ENCODE peak calls at places on chromosome 4, in six cellular contexts. One of them, this sample, is unnamed.

GRCh38 chr4:14994242-14994641 is 8.0 kb upstream of the CPEB2 start:
- DNase-seq in activated naive CD4-positive, alpha-beta T cell treated with anti-CD3 and anti-CD28 coated beads for 36 hours: peak; percentile 28
- DNase-seq in stimulated activated CD4-positive, alpha-beta T cell treated with anti-CD3 and anti-CD28 coated beads, Interleukin-4, amount 100 ng/mL, for 4 hours: no peak
- DNase-seq in Caki2: no peak
- DNase-seq in NCI-H1105 treated with DMSO at 0.1 percent for 48 hours: no peak
- DNase-seq in AG09309: no peak
- DNase-seq in this sample: no peak

GRCh38 chr4:1295405-1296055 is 5.8 kb downstream of the MAEA start:
- DNase-seq in activated naive CD4-positive, alpha-beta T cell treated with anti-CD3 and anti-CD28 coated beads for 36 hours: no peak
- DNase-seq in stimulated activated CD4-positive, alpha-beta T cell treated with anti-CD3 and anti-CD28 coated beads, Interleukin-4, amount 100 ng/mL, for 4 hours: no peak
- DNase-seq in Caki2: no peak
- DNase-seq in NCI-H1105 treated with DMSO at 0.1 percent for 48 hours: no peak
- DNase-seq in AG09309: no peak
- DNase-seq in this sample: no peak

GRCh38 chr4:94455081-94455480 is 3.3 kb downstream of the PDLIM5 start:
- DNase-seq in activated naive CD4-positive, alpha-beta T cell treated with anti-CD3 and anti-CD28 coated beads for 36 hours: no peak
- DNase-seq in stimulated activated CD4-positive, alpha-beta T cell treated with anti-CD3 and anti-CD28 coated beads, Interleukin-4, amount 100 ng/mL, for 4 hours: no peak
- DNase-seq in Caki2: peak; percentile 30
- DNase-seq in NCI-H1105 treated with DMSO at 0.1 percent for 48 hours: no peak
- DNase-seq in AG09309: peak; percentile 63
- DNase-seq in this sample: no peak

GRCh38 chr4:37988670-37989069 is 28.5 kb downstream of the PTTG2 start:
- DNase-seq in activated naive CD4-positive, alpha-beta T cell treated with anti-CD3 and anti-CD28 coated beads for 36 hours: no peak
- DNase-seq in stimulated activated CD4-positive, alpha-beta T cell treated with anti-CD3 and anti-CD28 coated beads, Interleukin-4, amount 100 ng/mL, for 4 hours: no peak
- DNase-seq in Caki2: no peak
- DNase-seq in NCI-H1105 treated with DMSO at 0.1 percent for 48 hours: no peak
- DNase-seq in AG09309: no peak
- DNase-seq in this sample: peak; percentile 24

GRCh38 chr4:10094841-10095240 is 21.8 kb downstream of the WDR1 start:
- DNase-seq in activated naive CD4-positive, alpha-beta T cell treated with anti-CD3 and anti-CD28 coated beads for 36 hours: no peak
- DNase-seq in stimulated activated CD4-positive, alpha-beta T cell treated with anti-CD3 and anti-CD28 coated beads, Interleukin-4, amount 100 ng/mL, for 4 hours: no peak
- DNase-seq in Caki2: no peak
- DNase-seq in NCI-H1105 treated with DMSO at 0.1 percent for 48 hours: no peak
- DNase-seq in AG09309: no peak
- DNase-seq in this sample: no peak

GRCh38 chr4:1021386-1022050 is 10.1 kb downstream of the FGFRL1 start:
- DNase-seq in activated naive CD4-positive, alpha-beta T cell treated with anti-CD3 and anti-CD28 coated beads for 36 hours: no peak
- DNase-seq in stimulated activated CD4-positive, alpha-beta T cell treated with anti-CD3 and anti-CD28 coated beads, Interleukin-4, amount 100 ng/mL, for 4 hours: no peak
- DNase-seq in Caki2: no peak
- DNase-seq in NCI-H1105 treated with DMSO at 0.1 percent for 48 hours: no peak
- DNase-seq in AG09309: no peak
- DNase-seq in this sample: no peak

GRCh38 chr4:16764622-16765021 is 133.8 kb downstream of the LDB2 start:
- DNase-seq in activated naive CD4-positive, alpha-beta T cell treated with anti-CD3 and anti-CD28 coated beads for 36 hours: no peak
- DNase-seq in stimulated activated CD4-positive, alpha-beta T cell treated with anti-CD3 and anti-CD28 coated beads, Interleukin-4, amount 100 ng/mL, for 4 hours: no peak
- DNase-seq in Caki2: no peak
- DNase-seq in NCI-H1105 treated with DMSO at 0.1 percent for 48 hours: no peak
- DNase-seq in AG09309: no peak
- DNase-seq in this sample: no peak

GRCh38 chr4:105709081-105709450 is 482 bp downstream of the GSTCD start:
- DNase-seq in activated naive CD4-positive, alpha-beta T cell treated with anti-CD3 and anti-CD28 coated beads for 36 hours: peak; percentile 14
- DNase-seq in stimulated activated CD4-positive, alpha-beta T cell treated with anti-CD3 and anti-CD28 coated beads, Interleukin-4, amount 100 ng/mL, for 4 hours: no peak
- DNase-seq in Caki2: no peak
- DNase-seq in NCI-H1105 treated with DMSO at 0.1 percent for 48 hours: no peak
- DNase-seq in AG09309: no peak
- DNase-seq in this sample: peak; percentile 19

GRCh38 chr4:133775881-133776280 is 425.7 kb downstream of the PABPC4L start:
- DNase-seq in activated naive CD4-positive, alpha-beta T cell treated with anti-CD3 and anti-CD28 coated beads for 36 hours: no peak
- DNase-seq in stimulated activated CD4-positive, alpha-beta T cell treated with anti-CD3 and anti-CD28 coated beads, Interleukin-4, amount 100 ng/mL, for 4 hours: no peak
- DNase-seq in Caki2: no peak
- DNase-seq in NCI-H1105 treated with DMSO at 0.1 percent for 48 hours: no peak
- DNase-seq in AG09309: no peak
- DNase-seq in this sample: no peak

GRCh38 chr4:147732516-147733193 is 767 bp downstream of the ARHGAP10 start:
- DNase-seq in activated naive CD4-positive, alpha-beta T cell treated with anti-CD3 and anti-CD28 coated beads for 36 hours: peak; percentile 14
- DNase-seq in stimulated activated CD4-positive, alpha-beta T cell treated with anti-CD3 and anti-CD28 coated beads, Interleukin-4, amount 100 ng/mL, for 4 hours: no peak
- DNase-seq in Caki2: no peak
- DNase-seq in NCI-H1105 treated with DMSO at 0.1 percent for 48 hours: peak; percentile 11
- DNase-seq in AG09309: no peak
- DNase-seq in this sample: peak; percentile 42

GRCh38 chr4:137124278-137124932 is 407.9 kb downstream of the PCDH18 start:
- DNase-seq in activated naive CD4-positive, alpha-beta T cell treated with anti-CD3 and anti-CD28 coated beads for 36 hours: no peak
- DNase-seq in stimulated activated CD4-positive, alpha-beta T cell treated with anti-CD3 and anti-CD28 coated beads, Interleukin-4, amount 100 ng/mL, for 4 hours: no peak
- DNase-seq in Caki2: peak; percentile 48
- DNase-seq in NCI-H1105 treated with DMSO at 0.1 percent for 48 hours: peak; percentile 43
- DNase-seq in AG09309: peak; percentile 60
- DNase-seq in this sample: peak; percentile 67

GRCh38 chr4:119715490-119716445 is 87.2 kb upstream of the PDE5A start:
- DNase-seq in activated naive CD4-positive, alpha-beta T cell treated with anti-CD3 and anti-CD28 coated beads for 36 hours: no peak
- DNase-seq in stimulated activated CD4-positive, alpha-beta T cell treated with anti-CD3 and anti-CD28 coated beads, Interleukin-4, amount 100 ng/mL, for 4 hours: no peak
- DNase-seq in Caki2: no peak
- DNase-seq in NCI-H1105 treated with DMSO at 0.1 percent for 48 hours: no peak
- DNase-seq in AG09309: no peak
- DNase-seq in this sample: no peak

GRCh38 chr4:23084559-23085248 is 392.0 kb downstream of the GBA3 start:
- DNase-seq in activated naive CD4-positive, alpha-beta T cell treated with anti-CD3 and anti-CD28 coated beads for 36 hours: no peak
- DNase-seq in stimulated activated CD4-positive, alpha-beta T cell treated with anti-CD3 and anti-CD28 coated beads, Interleukin-4, amount 100 ng/mL, for 4 hours: no peak
- DNase-seq in Caki2: peak; percentile 90
- DNase-seq in NCI-H1105 treated with DMSO at 0.1 percent for 48 hours: no peak
- DNase-seq in AG09309: no peak
- DNase-seq in this sample: no peak

GRCh38 chr4:38935391-38936073 is 67.9 kb downstream of the FAM114A1 start:
- DNase-seq in activated naive CD4-positive, alpha-beta T cell treated with anti-CD3 and anti-CD28 coated beads for 36 hours: no peak
- DNase-seq in stimulated activated CD4-positive, alpha-beta T cell treated with anti-CD3 and anti-CD28 coated beads, Interleukin-4, amount 100 ng/mL, for 4 hours: no peak
- DNase-seq in Caki2: no peak
- DNase-seq in NCI-H1105 treated with DMSO at 0.1 percent for 48 hours: no peak
- DNase-seq in AG09309: peak; percentile 32
- DNase-seq in this sample: no peak

GRCh38 chr4:53055716-53056413 is 193.7 kb downstream of the RASL11B start:
- DNase-seq in activated naive CD4-positive, alpha-beta T cell treated with anti-CD3 and anti-CD28 coated beads for 36 hours: no peak
- DNase-seq in stimulated activated CD4-positive, alpha-beta T cell treated with anti-CD3 and anti-CD28 coated beads, Interleukin-4, amount 100 ng/mL, for 4 hours: no peak
- DNase-seq in Caki2: no peak
- DNase-seq in NCI-H1105 treated with DMSO at 0.1 percent for 48 hours: no peak
- DNase-seq in AG09309: no peak
- DNase-seq in this sample: no peak

GRCh38 chr4:114087596-114088230 is 108.3 kb upstream of the ARSJ start:
- DNase-seq in activated naive CD4-positive, alpha-beta T cell treated with anti-CD3 and anti-CD28 coated beads for 36 hours: no peak
- DNase-seq in stimulated activated CD4-positive, alpha-beta T cell treated with anti-CD3 and anti-CD28 coated beads, Interleukin-4, amount 100 ng/mL, for 4 hours: no peak
- DNase-seq in Caki2: peak; percentile 7
- DNase-seq in NCI-H1105 treated with DMSO at 0.1 percent for 48 hours: no peak
- DNase-seq in AG09309: peak; percentile 53
- DNase-seq in this sample: no peak

GRCh38 chr4:8558080-8558960 is 21.9 kb upstream of the GPR78 start:
- DNase-seq in activated naive CD4-positive, alpha-beta T cell treated with anti-CD3 and anti-CD28 coated beads for 36 hours: no peak
- DNase-seq in stimulated activated CD4-positive, alpha-beta T cell treated with anti-CD3 and anti-CD28 coated beads, Interleukin-4, amount 100 ng/mL, for 4 hours: no peak
- DNase-seq in Caki2: no peak
- DNase-seq in NCI-H1105 treated with DMSO at 0.1 percent for 48 hours: no peak
- DNase-seq in AG09309: no peak
- DNase-seq in this sample: no peak